ENCODE peak calls at places on chromosome 19, in five cellular contexts. D is cardiac muscle cell, W is HCT116, I is choroid plexus epithelial cell, F is tibial nerve. O is an unnamed sample.
A peak's percentile ranks its signal among the peaks of the same experiment; 100 is the strongest.

GRCh38 chr19:46849610-46850009 is 1.0 kb downstream of the AP2S1 start:
- DNase-seq in W (no peak), D (no peak), F (no peak), I (no peak), O (peak; percentile 30)

GRCh38 chr19:55066107-55066709 is 3.3 kb upstream of the RDH13 start:
- DNase-seq in I (no peak), W (no peak), F (no peak), D (no peak), O (no peak)

GRCh38 chr19:8577247-8577646 is at the start of gene MYO1F:
- DNase-seq in W (no peak), D (no peak), F (no peak), I (no peak), O (no peak)

GRCh38 chr19:40348961-40349507 is 539 bp downstream of the PLD3 start:
- DNase-seq in D (peak; percentile 48), W (peak; percentile 28), F (no peak), I (peak; percentile 41), O (no peak)

GRCh38 chr19:50518091-50519005 is 4.6 kb upstream of the ASPDH start:
- DNase-seq in W (no peak), D (no peak), I (no peak), F (no peak), O (no peak)

GRCh38 chr19:44603201-44603945 is 10.0 kb upstream of the IGSF23 start:
- DNase-seq in D (peak; percentile 83), F (no peak), I (peak; percentile 89), W (no peak), O (no peak)

GRCh38 chr19:2266183-2266993 is 10.2 kb upstream of the JSRP1 start:
- DNase-seq in D (peak; percentile 91), F (peak; percentile 73), W (no peak), I (peak; percentile 87), O (no peak)

GRCh38 chr19:11446652-11447301 is 11.3 kb downstream of the PRKCSH start:
- DNase-seq in W (no peak), F (no peak), D (peak; percentile 46), I (peak; percentile 40), O (peak; percentile 82)

GRCh38 chr19:55486971-55487883 is 1.0 kb upstream of the SSC5D start:
- DNase-seq in D (peak; percentile 96), W (no peak), F (peak; percentile 57), I (peak; percentile 96), O (no peak)

GRCh38 chr19:29785955-29786589 is 25.7 kb upstream of the CCNE1 start:
- DNase-seq in I (no peak), F (no peak), W (peak; percentile 6), D (no peak), O (no peak)

GRCh38 chr19:46718157-46718933 is 1.4 kb upstream of the PRKD2 start:
- DNase-seq in D (peak; percentile 41), I (peak; percentile 49), F (no peak), W (no peak), O (no peak)

GRCh38 chr19:49590971-49591730 is at the start of gene PRR12:
- DNase-seq in I (peak; percentile 77), W (no peak), D (peak; percentile 77), F (no peak), O (peak; percentile 45)

GRCh38 chr19:11338569-11339253 is 746 bp downstream of the RAB3D start:
- DNase-seq in D (no peak), I (no peak), F (no peak), W (no peak), O (no peak)

GRCh38 chr19:46952874-46953273 is 66.8 kb upstream of the NPAS1 start:
- DNase-seq in D (no peak), W (no peak), F (no peak), I (no peak), O (no peak)

GRCh38 chr19:47243776-47244547 is 12.4 kb upstream of the CCDC9 start:
- DNase-seq in D (peak; percentile 99), F (peak; percentile 75), I (peak; percentile 99), W (peak; percentile 85), O (peak; percentile 99)

GRCh38 chr19:54206030-54206830 is 5.6 kb downstream of the RPS9 start:
- DNase-seq in W (no peak), F (no peak), I (no peak), D (no peak), O (no peak)

GRCh38 chr19:1672769-1673644 is 20.6 kb upstream of the TCF3 start:
- DNase-seq in D (no peak), F (no peak), W (no peak), I (no peak), O (no peak)

GRCh38 chr19:17304386-17305047 is 1.2 kb upstream of the MRPL34 start:
- DNase-seq in W (no peak), I (no peak), D (no peak), F (no peak), O (no peak)

GRCh38 chr19:39195755-39196154 is 1.0 kb upstream of the NCCRP1 start:
- DNase-seq in F (no peak), W (no peak), I (no peak), D (no peak), O (no peak)

GRCh38 chr19:39199025-39199424 is 2.3 kb downstream of the NCCRP1 start:
- DNase-seq in D (peak; percentile 81), F (no peak), I (peak; percentile 37), W (no peak), O (no peak)

GRCh38 chr19:39196320-39196719 is 444 bp upstream of the NCCRP1 start:
- DNase-seq in F (no peak), W (no peak), D (no peak), I (no peak), O (no peak)

GRCh38 chr19:39196860-39197562 is at the start of gene NCCRP1:
- DNase-seq in W (no peak), I (no peak), D (no peak), F (no peak), O (no peak)

GRCh38 chr19:39197808-39198207 is 1.0 kb downstream of the NCCRP1 start:
- DNase-seq in F (no peak), D (no peak), I (no peak), W (no peak), O (no peak)
- TF ChIP-seq CTCF in F (no peak), D (no peak), I (no peak), W (peak; percentile 33), O (no peak)

GRCh38 chr19:3804429-3804828 is 18.2 kb upstream of the MATK start:
- DNase-seq in I (no peak), D (no peak), F (no peak), W (no peak), O (no peak)

GRCh38 chr19:3803114-3803888 is 17.1 kb upstream of the MATK start:
- DNase-seq in F (no peak), W (no peak), I (no peak), D (no peak), O (no peak)

GRCh38 chr19:3803986-3804385 is 17.8 kb upstream of the MATK start:
- DNase-seq in D (no peak), F (no peak), W (no peak), I (no peak), O (no peak)

GRCh38 chr19:3798137-3798536 is 12.0 kb upstream of the MATK start:
- DNase-seq in F (no peak), W (no peak), I (no peak), D (no peak), O (no peak)

DNA sequence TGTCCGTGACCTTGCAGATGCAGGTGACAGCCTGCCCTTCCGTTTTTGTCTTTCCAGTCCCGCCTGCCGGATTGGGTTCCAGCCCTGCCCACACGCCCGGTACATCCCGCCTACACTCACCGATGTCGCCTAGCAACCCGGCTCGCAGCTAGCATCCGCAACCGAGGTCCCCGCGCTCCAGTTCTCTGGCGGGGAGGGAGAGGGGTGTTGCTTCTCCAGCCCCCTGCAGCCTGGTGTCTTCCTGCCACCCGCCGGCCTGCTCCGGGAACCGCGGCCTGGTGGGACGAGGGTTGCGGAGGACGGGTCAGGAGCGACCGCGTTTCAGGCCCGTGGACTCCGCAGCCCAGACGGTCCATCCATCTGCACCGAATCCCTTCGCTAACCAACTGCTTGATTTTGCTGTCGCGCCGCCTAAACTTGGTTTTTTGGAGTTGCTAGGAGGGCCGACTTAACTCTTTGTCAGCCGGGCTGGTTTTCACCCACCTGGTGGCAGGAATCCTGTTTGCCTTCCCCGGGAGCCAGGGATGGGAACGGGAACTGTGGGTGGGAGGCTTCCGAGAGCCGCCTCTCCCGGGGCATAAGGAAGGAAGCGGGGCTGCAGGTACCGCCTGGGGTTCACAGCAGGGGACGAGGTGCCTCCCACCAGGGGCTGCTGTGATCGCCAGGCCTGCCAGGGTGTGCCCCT is 15.4 kb upstream of the MATK start:
- DNase-seq in W (no peak), F (no peak), D (peak; percentile 21), I (no peak), O (peak; percentile 53)
- TF ChIP-seq CTCF in W (peak; percentile 19), F (no peak), D (peak; percentile 26), I (peak; percentile 34), O (no peak)

DNA sequence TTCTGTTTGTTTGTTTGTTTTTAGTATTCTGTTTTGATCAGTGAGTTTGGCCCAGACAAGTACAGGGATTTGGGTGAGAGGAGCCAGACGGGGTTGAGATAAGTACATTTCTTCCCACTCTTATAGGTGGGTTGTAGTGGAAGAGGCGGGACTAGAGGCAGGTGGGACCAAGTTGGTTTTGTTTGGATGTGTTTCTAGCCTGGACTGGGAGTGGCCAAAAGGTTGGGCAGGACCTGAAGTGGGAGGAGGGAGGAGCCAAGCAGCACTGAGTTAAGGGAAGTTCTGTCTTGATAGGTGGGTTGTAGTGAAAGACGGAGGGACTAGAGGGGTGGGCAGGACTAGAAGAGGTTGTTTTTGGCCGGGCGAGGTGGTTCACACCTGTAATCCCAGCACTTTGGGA is 9.0 kb downstream of the DNASE2 start:
- DNase-seq in D (no peak), I (no peak), W (no peak), F (no peak), O (no peak)
- TF ChIP-seq CTCF in D (no peak), I (no peak), W (no peak), F (no peak), O (no peak)

GRCh38 chr19:35304036-35304435 is 12.1 kb downstream of the MAG start:
- DNase-seq in W (no peak), I (no peak), F (no peak), D (no peak), O (no peak)

GRCh38 chr19:35309481-35310279 is 17.7 kb downstream of the MAG start:
- DNase-seq in W (no peak), D (peak; percentile 95), I (peak; percentile 89), F (no peak), O (no peak)

GRCh38 chr19:35305181-35305580 is 13.2 kb downstream of the MAG start:
- DNase-seq in I (no peak), D (no peak), W (no peak), F (no peak), O (no peak)

GRCh38 chr19:35307990-35308389 is 16.0 kb downstream of the MAG start:
- DNase-seq in I (no peak), F (no peak), D (no peak), W (no peak), O (no peak)

DNA sequence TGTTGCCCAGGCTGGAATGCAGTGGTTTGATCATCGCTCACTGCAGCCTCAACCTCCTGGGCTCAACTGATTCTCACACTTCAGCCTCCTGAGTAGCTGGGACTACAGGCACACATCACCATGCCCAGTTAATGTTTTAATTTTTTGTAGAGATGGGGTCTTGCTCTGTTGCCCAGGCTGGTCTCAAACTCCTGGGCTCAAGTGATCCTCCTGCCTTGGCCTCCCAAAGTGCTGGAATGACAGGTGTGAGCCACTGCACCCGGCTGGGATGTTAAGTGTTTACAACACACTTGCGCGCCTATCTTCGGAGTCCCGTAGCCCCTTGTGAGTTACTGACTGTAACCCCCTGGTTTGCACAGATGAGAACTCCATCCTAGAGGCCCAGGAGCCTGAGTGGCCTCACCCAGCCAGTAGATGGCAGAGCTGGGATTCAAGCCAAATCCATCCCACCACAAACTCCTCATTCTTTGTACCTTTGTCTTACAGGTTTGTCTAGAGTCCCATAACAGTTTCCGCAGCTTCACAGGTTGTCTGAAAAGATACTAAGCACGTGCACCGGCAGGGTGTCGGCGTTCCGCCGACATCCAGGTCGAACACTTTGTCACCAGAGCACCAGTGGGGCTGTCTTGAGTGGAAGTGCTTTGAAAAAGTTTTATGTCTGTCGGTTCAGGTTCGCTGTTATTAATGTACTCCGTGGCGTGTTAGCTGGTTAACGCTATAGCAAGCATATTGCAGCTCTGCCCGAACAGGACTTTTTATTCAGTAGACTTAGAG is 14.7 kb downstream of the MAG start:
- DNase-seq in W (no peak), F (no peak), I (no peak), D (no peak), O (peak; percentile 37)
- TF ChIP-seq CTCF in W (peak; percentile 49), F (no peak), I (peak; percentile 38), D (peak; percentile 15), O (no peak)

O was measured in endothelial cell.